ENCODE peak calls at places on chromosomes 12 and 14, in six cellular contexts. One of them, this sample, is unnamed.

GRCh38 chr12:93911436-93911835 is 234.3 kb downstream of the CRADD start:
- DNase-seq in right atrium auricular region: no peak
- DNase-seq in pancreas: no peak
- DNase-seq in stomach: no peak
- DNase-seq in neural progenitor cell: no peak
- DNase-seq in cardiac fibroblast: peak; percentile 84
- DNase-seq in this sample: no peak

GRCh38 chr14:20622816-20623291 is 18.6 kb downstream of the OR6S1 start:
- DNase-seq in right atrium auricular region: no peak
- DNase-seq in cardiac fibroblast: no peak
- DNase-seq in neural progenitor cell: no peak
- DNase-seq in pancreas: no peak
- DNase-seq in stomach: no peak
- DNase-seq in this sample: no peak

GRCh38 chr12:68855771-68856170 is 47.8 kb downstream of the MDM2 start:
- DNase-seq in cardiac fibroblast: no peak
- DNase-seq in right atrium auricular region: no peak
- DNase-seq in stomach: no peak
- DNase-seq in pancreas: no peak
- DNase-seq in neural progenitor cell: no peak
- DNase-seq in this sample: no peak

GRCh38 chr14:37056473-37056872 is 115.9 kb downstream of the SLC25A21 start:
- DNase-seq in right atrium auricular region: no peak
- DNase-seq in pancreas: no peak
- DNase-seq in stomach: no peak
- DNase-seq in cardiac fibroblast: no peak
- DNase-seq in neural progenitor cell: no peak
- DNase-seq in this sample: no peak

GRCh38 chr14:39576258-39576657 is 144.0 kb upstream of the FBXO33 start:
- DNase-seq in cardiac fibroblast: no peak
- DNase-seq in neural progenitor cell: no peak
- DNase-seq in stomach: no peak
- DNase-seq in right atrium auricular region: no peak
- DNase-seq in pancreas: no peak
- DNase-seq in this sample: no peak

GRCh38 chr12:120229071-120229582 is 28.2 kb upstream of the RPLP0 start:
- DNase-seq in cardiac fibroblast: no peak
- DNase-seq in pancreas: no peak
- DNase-seq in right atrium auricular region: no peak
- DNase-seq in stomach: no peak
- DNase-seq in neural progenitor cell: no peak
- DNase-seq in this sample: no peak

GRCh38 chr12:26678697-26679660 is 154.0 kb downstream of the ITPR2 start:
- DNase-seq in pancreas: no peak
- DNase-seq in stomach: no peak
- DNase-seq in right atrium auricular region: no peak
- DNase-seq in neural progenitor cell: peak; percentile 8
- DNase-seq in cardiac fibroblast: no peak
- DNase-seq in this sample: no peak

GRCh38 chr14:101024686-101025085 is 121.2 kb upstream of the RTL1 start:
- DNase-seq in right atrium auricular region: no peak
- DNase-seq in cardiac fibroblast: no peak
- DNase-seq in pancreas: peak; percentile 2
- DNase-seq in neural progenitor cell: no peak
- DNase-seq in stomach: no peak
- DNase-seq in this sample: no peak

GRCh38 chr14:75793806-75794205 is 132.8 kb downstream of the TTLL5 start:
- DNase-seq in pancreas: no peak
- DNase-seq in stomach: no peak
- DNase-seq in neural progenitor cell: no peak
- DNase-seq in right atrium auricular region: no peak
- DNase-seq in cardiac fibroblast: peak; percentile 68
- DNase-seq in this sample: no peak

GRCh38 chr12:14635776-14636175 is 60.6 kb downstream of the GUCY2C start:
- DNase-seq in cardiac fibroblast: no peak
- DNase-seq in stomach: no peak
- DNase-seq in pancreas: no peak
- DNase-seq in neural progenitor cell: no peak
- DNase-seq in right atrium auricular region: no peak
- DNase-seq in this sample: no peak

GRCh38 chr14:50740858-50741257 is 72.8 kb upstream of the SAV1 start:
- DNase-seq in pancreas: no peak
- DNase-seq in stomach: no peak
- DNase-seq in right atrium auricular region: no peak
- DNase-seq in cardiac fibroblast: peak; percentile 51
- DNase-seq in neural progenitor cell: no peak
- DNase-seq in this sample: no peak

GRCh38 chr12:98736352-98737326 is 91.5 kb downstream of the APAF1 start:
- DNase-seq in stomach: no peak
- DNase-seq in cardiac fibroblast: no peak
- DNase-seq in pancreas: no peak
- DNase-seq in right atrium auricular region: no peak
- DNase-seq in neural progenitor cell: peak; percentile 50
- DNase-seq in this sample: no peak

GRCh38 chr14:53929871-53930685 is 26.5 kb downstream of the BMP4 start:
- DNase-seq in cardiac fibroblast: no peak
- DNase-seq in right atrium auricular region: no peak
- DNase-seq in pancreas: peak; percentile 28
- DNase-seq in neural progenitor cell: peak; percentile 62
- DNase-seq in stomach: no peak
- DNase-seq in this sample: no peak

GRCh38 chr12:112823582-112824149 is 32.1 kb downstream of the RPH3A start:
- DNase-seq in stomach: no peak
- DNase-seq in neural progenitor cell: no peak
- DNase-seq in right atrium auricular region: no peak
- DNase-seq in pancreas: no peak
- DNase-seq in cardiac fibroblast: no peak
- DNase-seq in this sample: no peak

GRCh38 chr12:18355429-18355828 is 94.1 kb downstream of the PIK3C2G start:
- DNase-seq in stomach: no peak
- DNase-seq in cardiac fibroblast: no peak
- DNase-seq in pancreas: no peak
- DNase-seq in neural progenitor cell: no peak
- DNase-seq in right atrium auricular region: no peak
- DNase-seq in this sample: no peak

GRCh38 chr14:29927596-29928341 is at the start of gene PRKD1:
- DNase-seq in right atrium auricular region: peak; percentile 62
- DNase-seq in neural progenitor cell: peak; percentile 87
- DNase-seq in stomach: peak; percentile 65
- DNase-seq in pancreas: peak; percentile 71
- DNase-seq in cardiac fibroblast: peak; percentile 83
- DNase-seq in this sample: no peak

GRCh38 chr14:58299665-58300202 is 1.4 kb downstream of the ARID4A start:
- DNase-seq in stomach: no peak
- DNase-seq in right atrium auricular region: no peak
- DNase-seq in neural progenitor cell: peak; percentile 48
- DNase-seq in pancreas: peak; percentile 37
- DNase-seq in cardiac fibroblast: peak; percentile 17
- DNase-seq in this sample: peak; percentile 9

GRCh38 chr14:101877766-101878165 is 86.6 kb upstream of the DYNC1H1 start:
- DNase-seq in stomach: no peak
- DNase-seq in pancreas: peak; percentile 12
- DNase-seq in neural progenitor cell: no peak
- DNase-seq in cardiac fibroblast: peak; percentile 12
- DNase-seq in right atrium auricular region: no peak
- DNase-seq in this sample: no peak

GRCh38 chr12:67302162-67302561 is 33.0 kb downstream of the CAND1 start:
- DNase-seq in cardiac fibroblast: no peak
- DNase-seq in right atrium auricular region: no peak
- DNase-seq in stomach: no peak
- DNase-seq in pancreas: no peak
- DNase-seq in neural progenitor cell: no peak
- DNase-seq in this sample: no peak

GRCh38 chr14:103408491-103409155 is 23.4 kb downstream of the MARK3 start:
- DNase-seq in pancreas: peak; percentile 69
- DNase-seq in right atrium auricular region: no peak
- DNase-seq in stomach: peak; percentile 79
- DNase-seq in cardiac fibroblast: peak; percentile 77
- DNase-seq in neural progenitor cell: no peak
- DNase-seq in this sample: no peak

GRCh38 chr12:105100998-105101397 is 6.5 kb upstream of the WASHC4 start:
- DNase-seq in cardiac fibroblast: peak; percentile 59
- DNase-seq in stomach: no peak
- DNase-seq in neural progenitor cell: no peak
- DNase-seq in pancreas: no peak
- DNase-seq in right atrium auricular region: no peak
- DNase-seq in this sample: no peak

GRCh38 chr12:68932123-68932700 is 759 bp downstream of the CPM start:
- DNase-seq in stomach: no peak
- DNase-seq in neural progenitor cell: no peak
- DNase-seq in cardiac fibroblast: no peak
- DNase-seq in pancreas: no peak
- DNase-seq in right atrium auricular region: no peak
- DNase-seq in this sample: no peak

GRCh38 chr12:43914923-43915468 is 79.1 kb downstream of the TMEM117 start:
- DNase-seq in cardiac fibroblast: no peak
- DNase-seq in right atrium auricular region: no peak
- DNase-seq in pancreas: no peak
- DNase-seq in neural progenitor cell: peak; percentile 28
- DNase-seq in stomach: no peak
- DNase-seq in this sample: no peak

GRCh38 chr14:70013269-70013873 is 134.2 kb downstream of the SMOC1 start:
- DNase-seq in neural progenitor cell: peak; percentile 68
- DNase-seq in stomach: peak; percentile 58
- DNase-seq in right atrium auricular region: no peak
- DNase-seq in cardiac fibroblast: no peak
- DNase-seq in pancreas: no peak
- DNase-seq in this sample: no peak

GRCh38 chr14:64464695-64465094 is 604 bp upstream of the AKAP5 start:
- DNase-seq in neural progenitor cell: no peak
- DNase-seq in stomach: no peak
- DNase-seq in cardiac fibroblast: no peak
- DNase-seq in right atrium auricular region: no peak
- DNase-seq in pancreas: no peak
- DNase-seq in this sample: no peak

DNA sequence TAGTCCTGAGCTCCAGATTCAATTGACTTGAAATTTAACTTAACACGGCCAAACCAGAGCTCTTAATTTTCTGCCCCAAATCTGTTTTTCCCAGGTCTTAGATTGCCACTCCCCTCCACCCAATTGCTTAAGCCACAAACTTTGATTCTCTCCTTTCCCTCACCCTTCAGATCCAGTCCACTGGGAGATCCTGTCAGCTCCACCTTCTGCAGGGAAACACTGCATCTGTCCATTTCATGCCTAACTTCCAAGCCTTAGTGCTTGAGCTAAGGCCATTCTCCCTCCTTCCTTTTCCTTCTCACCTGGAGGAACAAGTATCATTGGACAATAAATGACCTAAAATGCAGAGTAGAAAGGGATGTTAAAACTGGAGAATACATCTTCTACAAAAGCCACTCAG is 81.6 kb upstream of the RIC8B start:
- DNase-seq in neural progenitor cell: no peak
- DNase-seq in stomach: no peak
- DNase-seq in right atrium auricular region: no peak
- DNase-seq in cardiac fibroblast: no peak
- DNase-seq in pancreas: no peak
- DNase-seq in this sample: no peak
- H3K4me3 ChIP-seq in neural progenitor cell: no peak overlapping the region
- H3K4me3 ChIP-seq in stomach: no peak overlapping the region
- H3K4me3 ChIP-seq in right atrium auricular region: no peak overlapping the region
- H3K4me3 ChIP-seq in cardiac fibroblast: no peak overlapping the region
- H3K4me3 ChIP-seq in pancreas: no peak overlapping the region
- H3K4me3 ChIP-seq in this sample: no peak overlapping the region

GRCh38 chr14:99685061-99685995 is 1.2 kb downstream of the CYP46A1 start:
- DNase-seq in pancreas: no peak
- DNase-seq in right atrium auricular region: peak; percentile 43
- DNase-seq in stomach: peak; percentile 3
- DNase-seq in cardiac fibroblast: no peak
- DNase-seq in neural progenitor cell: peak; percentile 44
- DNase-seq in this sample: no peak

GRCh38 chr14:99688629-99689028 is 4.5 kb downstream of the CYP46A1 start:
- DNase-seq in pancreas: no peak
- DNase-seq in neural progenitor cell: no peak
- DNase-seq in right atrium auricular region: peak; percentile 23
- DNase-seq in cardiac fibroblast: no peak
- DNase-seq in stomach: no peak
- DNase-seq in this sample: no peak

GRCh38 chr14:99688210-99688581 is 4.1 kb downstream of the CYP46A1 start:
- DNase-seq in pancreas: no peak
- DNase-seq in neural progenitor cell: no peak
- DNase-seq in stomach: no peak
- DNase-seq in cardiac fibroblast: no peak
- DNase-seq in right atrium auricular region: peak; percentile 34
- DNase-seq in this sample: peak; percentile 7

GRCh38 chr14:99687284-99688209 is 3.4 kb downstream of the CYP46A1 start:
- DNase-seq in stomach: no peak
- DNase-seq in pancreas: no peak
- DNase-seq in cardiac fibroblast: no peak
- DNase-seq in right atrium auricular region: peak; percentile 38
- DNase-seq in neural progenitor cell: peak; percentile 52
- DNase-seq in this sample: peak; percentile 33

GRCh38 chr14:99686557-99687283 is 2.6 kb downstream of the CYP46A1 start:
- DNase-seq in neural progenitor cell: no peak
- DNase-seq in pancreas: no peak
- DNase-seq in right atrium auricular region: peak; percentile 43
- DNase-seq in stomach: no peak
- DNase-seq in cardiac fibroblast: no peak
- DNase-seq in this sample: peak; percentile 3
- H3K4me3 ChIP-seq in neural progenitor cell: no peak overlapping the region
- H3K4me3 ChIP-seq in pancreas: no peak overlapping the region
- H3K4me3 ChIP-seq in right atrium auricular region: no peak overlapping the region
- H3K4me3 ChIP-seq in stomach: no peak overlapping the region
- H3K4me3 ChIP-seq in cardiac fibroblast: no peak overlapping the region
- H3K4me3 ChIP-seq in this sample: no peak overlapping the region

DNA sequence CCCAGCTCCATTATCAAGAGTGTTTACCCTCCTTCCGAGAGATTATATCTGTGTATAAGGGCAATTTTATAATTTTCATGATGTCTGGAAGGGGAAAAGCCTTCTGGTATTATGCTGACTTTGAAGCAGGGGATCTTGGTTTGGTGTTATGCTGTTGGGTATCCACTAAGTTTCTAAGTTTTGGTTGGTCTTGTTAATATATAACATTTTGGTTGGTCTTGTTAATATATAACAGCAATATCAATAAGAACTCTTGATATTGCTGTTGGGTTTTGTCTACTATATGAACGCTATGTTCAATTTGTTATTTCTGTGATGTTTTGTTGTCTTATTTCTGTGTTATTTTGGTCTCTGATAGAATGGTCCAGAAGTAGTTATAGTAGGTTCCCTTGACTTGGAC is 349.2 kb upstream of the LRFN5 start:
- DNase-seq in cardiac fibroblast: no peak
- DNase-seq in right atrium auricular region: no peak
- DNase-seq in stomach: no peak
- DNase-seq in neural progenitor cell: no peak
- DNase-seq in pancreas: no peak
- DNase-seq in this sample: no peak
- H3K4me3 ChIP-seq in cardiac fibroblast: no peak overlapping the region
- H3K4me3 ChIP-seq in right atrium auricular region: no peak overlapping the region
- H3K4me3 ChIP-seq in stomach: no peak overlapping the region
- H3K4me3 ChIP-seq in neural progenitor cell: no peak overlapping the region
- H3K4me3 ChIP-seq in pancreas: no peak overlapping the region
- H3K4me3 ChIP-seq in this sample: no peak overlapping the region

DNA sequence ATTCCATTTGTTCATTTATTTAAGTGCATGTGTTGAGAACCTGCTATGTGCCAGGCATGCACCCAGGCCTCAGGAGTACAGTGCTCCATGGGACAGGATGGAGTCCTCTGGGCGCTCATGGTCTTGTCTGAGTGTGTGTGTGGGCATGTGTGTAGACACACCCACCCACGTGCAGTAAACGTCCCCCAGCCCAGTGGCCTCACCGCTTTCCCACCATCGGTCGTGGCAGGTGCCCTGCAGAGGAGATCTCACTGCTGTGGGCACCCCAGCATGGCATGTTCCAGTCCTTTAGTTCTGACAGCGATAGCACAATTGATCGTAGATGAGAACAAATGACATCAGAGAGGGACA is 63.9 kb downstream of the DGLUCY start:
- DNase-seq in stomach: no peak
- DNase-seq in cardiac fibroblast: no peak
- DNase-seq in pancreas: no peak
- DNase-seq in neural progenitor cell: no peak
- DNase-seq in right atrium auricular region: no peak
- DNase-seq in this sample: no peak
- H3K4me3 ChIP-seq in stomach: no peak overlapping the region
- H3K4me3 ChIP-seq in cardiac fibroblast: no peak overlapping the region
- H3K4me3 ChIP-seq in pancreas: no peak overlapping the region
- H3K4me3 ChIP-seq in neural progenitor cell: no peak overlapping the region
- H3K4me3 ChIP-seq in right atrium auricular region: no peak overlapping the region
- H3K4me3 ChIP-seq in this sample: no peak overlapping the region

This sample was measured in CD8-positive, alpha-beta T cell.